ENCODE peak calls at places on chromosomes 2 and 18, in eight cellular contexts. One of them, this sample, is unnamed.

GRCh38 chr2:171432969-171433762 is 624 bp downstream of the METTL8 start:
- DNase-seq in IMR-90: peak
- DNase-seq in A673: peak
- DNase-seq in fibroblast of pulmonary artery: peak
- DNase-seq in AG04450: no peak
- DNase-seq in WERI-Rb-1: peak
- DNase-seq in coronary artery: no peak
- DNase-seq in Calu3: peak
- DNase-seq in this sample: no peak

GRCh38 chr2:28477087-28477486 is 18.8 kb upstream of the PLB1 start:
- DNase-seq in IMR-90: no peak
- DNase-seq in A673: no peak
- DNase-seq in fibroblast of pulmonary artery: no peak
- DNase-seq in AG04450: no peak
- DNase-seq in WERI-Rb-1: no peak
- DNase-seq in coronary artery: peak
- DNase-seq in Calu3: no peak
- DNase-seq in this sample: no peak

GRCh38 chr2:215136669-215137328 is 1.6 kb downstream of the ABCA12 start:
- DNase-seq in IMR-90: peak
- DNase-seq in A673: peak
- DNase-seq in fibroblast of pulmonary artery: peak
- DNase-seq in AG04450: no peak
- DNase-seq in WERI-Rb-1: peak
- DNase-seq in coronary artery: no peak
- DNase-seq in Calu3: no peak
- DNase-seq in this sample: no peak

GRCh38 chr2:112031473-112031872 is 23.6 kb upstream of the TMEM87B start:
- DNase-seq in IMR-90: no peak
- DNase-seq in A673: peak
- DNase-seq in fibroblast of pulmonary artery: peak
- DNase-seq in AG04450: no peak
- DNase-seq in WERI-Rb-1: peak
- DNase-seq in coronary artery: no peak
- DNase-seq in Calu3: no peak
- DNase-seq in this sample: no peak

GRCh38 chr18:58344080-58344670 is 284.7 kb downstream of the ALPK2 start:
- DNase-seq in IMR-90: no peak
- DNase-seq in A673: no peak
- DNase-seq in fibroblast of pulmonary artery: no peak
- DNase-seq in AG04450: no peak
- DNase-seq in WERI-Rb-1: no peak
- DNase-seq in coronary artery: no peak
- DNase-seq in Calu3: no peak
- DNase-seq in this sample: no peak

GRCh38 chr2:108612514-108613183 is 78.4 kb downstream of the LIMS1 start:
- DNase-seq in IMR-90: no peak
- DNase-seq in A673: no peak
- DNase-seq in fibroblast of pulmonary artery: no peak
- DNase-seq in AG04450: no peak
- DNase-seq in WERI-Rb-1: no peak
- DNase-seq in coronary artery: no peak
- DNase-seq in Calu3: no peak
- DNase-seq in this sample: no peak

GRCh38 chr2:72350852-72351251 is 203.2 kb upstream of the CYP26B1 start:
- DNase-seq in IMR-90: no peak
- DNase-seq in A673: no peak
- DNase-seq in fibroblast of pulmonary artery: no peak
- DNase-seq in AG04450: no peak
- DNase-seq in WERI-Rb-1: no peak
- DNase-seq in coronary artery: no peak
- DNase-seq in Calu3: no peak
- DNase-seq in this sample: no peak

GRCh38 chr2:226176298-226176984 is 623.2 kb downstream of the IRS1 start:
- DNase-seq in IMR-90: no peak
- DNase-seq in A673: no peak
- DNase-seq in fibroblast of pulmonary artery: no peak
- DNase-seq in AG04450: no peak
- DNase-seq in WERI-Rb-1: no peak
- DNase-seq in coronary artery: no peak
- DNase-seq in Calu3: no peak
- DNase-seq in this sample: no peak

GRCh38 chr2:151891566-151892194 is 63.5 kb upstream of the ARL5A start:
- DNase-seq in IMR-90: no peak
- DNase-seq in A673: no peak
- DNase-seq in fibroblast of pulmonary artery: no peak
- DNase-seq in AG04450: no peak
- DNase-seq in WERI-Rb-1: peak
- DNase-seq in coronary artery: no peak
- DNase-seq in Calu3: peak
- DNase-seq in this sample: no peak

GRCh38 chr2:181305151-181306123 is 151.7 kb upstream of the ITGA4 start:
- DNase-seq in IMR-90: peak
- DNase-seq in A673: no peak
- DNase-seq in fibroblast of pulmonary artery: peak
- DNase-seq in AG04450: no peak
- DNase-seq in WERI-Rb-1: no peak
- DNase-seq in coronary artery: no peak
- DNase-seq in Calu3: no peak
- DNase-seq in this sample: no peak

GRCh38 chr18:28984731-28985130 is 807.8 kb upstream of the CDH2 start:
- DNase-seq in IMR-90: peak
- DNase-seq in A673: peak
- DNase-seq in fibroblast of pulmonary artery: peak
- DNase-seq in AG04450: no peak
- DNase-seq in WERI-Rb-1: no peak
- DNase-seq in coronary artery: no peak
- DNase-seq in Calu3: no peak
- DNase-seq in this sample: no peak

GRCh38 chr18:35777042-35777441 is 195.4 kb upstream of the RMP24 start:
- DNase-seq in IMR-90: no peak
- DNase-seq in A673: no peak
- DNase-seq in fibroblast of pulmonary artery: no peak
- DNase-seq in AG04450: no peak
- DNase-seq in WERI-Rb-1: peak
- DNase-seq in coronary artery: no peak
- DNase-seq in Calu3: peak
- DNase-seq in this sample: no peak

GRCh38 chr2:240561325-240561971 is 1.3 kb downstream of the DUSP28 start:
- DNase-seq in IMR-90: peak
- DNase-seq in A673: no peak
- DNase-seq in fibroblast of pulmonary artery: peak
- DNase-seq in AG04450: no peak
- DNase-seq in WERI-Rb-1: no peak
- DNase-seq in coronary artery: no peak
- DNase-seq in Calu3: no peak
- DNase-seq in this sample: no peak

GRCh38 chr2:47172156-47172921 is 17.2 kb upstream of the STPG4 start:
- DNase-seq in IMR-90: no peak
- DNase-seq in A673: no peak
- DNase-seq in fibroblast of pulmonary artery: no peak
- DNase-seq in AG04450: no peak
- DNase-seq in WERI-Rb-1: no peak
- DNase-seq in coronary artery: no peak
- DNase-seq in Calu3: peak
- DNase-seq in this sample: no peak

GRCh38 chr2:33791625-33792024 is 192.5 kb upstream of the FAM98A start:
- DNase-seq in IMR-90: peak
- DNase-seq in A673: no peak
- DNase-seq in fibroblast of pulmonary artery: no peak
- DNase-seq in AG04450: peak
- DNase-seq in WERI-Rb-1: no peak
- DNase-seq in coronary artery: no peak
- DNase-seq in Calu3: no peak
- DNase-seq in this sample: peak

GRCh38 chr2:213151437-213152064 is at the start of gene IKZF2:
- DNase-seq in IMR-90: peak
- DNase-seq in A673: peak
- DNase-seq in fibroblast of pulmonary artery: peak
- DNase-seq in AG04450: peak
- DNase-seq in WERI-Rb-1: peak
- DNase-seq in coronary artery: peak
- DNase-seq in Calu3: peak
- DNase-seq in this sample: peak

GRCh38 chr2:147547425-147547824 is 297.4 kb upstream of the ACVR2A start:
- DNase-seq in IMR-90: no peak
- DNase-seq in A673: no peak
- DNase-seq in fibroblast of pulmonary artery: no peak
- DNase-seq in AG04450: no peak
- DNase-seq in WERI-Rb-1: no peak
- DNase-seq in coronary artery: no peak
- DNase-seq in Calu3: no peak
- DNase-seq in this sample: no peak

GRCh38 chr2:109256111-109256510 is 127.1 kb downstream of the SH3RF3 start:
- DNase-seq in IMR-90: no peak
- DNase-seq in A673: no peak
- DNase-seq in fibroblast of pulmonary artery: no peak
- DNase-seq in AG04450: no peak
- DNase-seq in WERI-Rb-1: no peak
- DNase-seq in coronary artery: no peak
- DNase-seq in Calu3: no peak
- DNase-seq in this sample: no peak

DNA sequence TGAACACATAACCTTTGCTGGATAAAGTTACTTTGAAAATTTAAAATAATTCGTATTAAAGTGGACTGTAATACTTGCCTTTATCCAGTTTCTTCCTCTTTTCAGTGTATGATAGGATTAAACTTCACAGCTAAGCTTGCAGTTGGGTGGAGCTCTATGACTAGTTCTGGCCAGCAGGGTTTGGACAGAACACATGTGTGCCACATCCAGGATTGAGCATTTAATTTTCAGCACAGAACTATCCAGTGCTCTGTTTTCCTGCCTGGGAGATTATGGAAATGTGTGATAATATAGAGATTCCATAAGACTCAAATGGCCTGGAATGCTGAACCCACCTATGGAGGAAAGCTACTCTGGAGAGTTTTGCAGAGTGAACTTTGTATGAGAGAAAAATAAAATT is 200.2 kb downstream of the OSR1 start:
- DNase-seq in IMR-90: peak
- DNase-seq in A673: no peak
- DNase-seq in fibroblast of pulmonary artery: no peak
- DNase-seq in AG04450: no peak
- DNase-seq in WERI-Rb-1: peak
- DNase-seq in coronary artery: no peak
- DNase-seq in Calu3: no peak
- DNase-seq in this sample: no peak
- TF ChIP-seq CTCF in IMR-90: peak
- TF ChIP-seq CTCF in A673: no peak
- TF ChIP-seq CTCF in fibroblast of pulmonary artery: no peak
- TF ChIP-seq CTCF in AG04450: no peak
- TF ChIP-seq CTCF in WERI-Rb-1: no peak
- TF ChIP-seq CTCF in coronary artery: no peak
- TF ChIP-seq CTCF in Calu3: no peak
- TF ChIP-seq CTCF in this sample: no peak

GRCh38 chr2:30361751-30362394 is 85.2 kb upstream of the LCLAT1 start:
- DNase-seq in IMR-90: no peak
- DNase-seq in A673: no peak
- DNase-seq in fibroblast of pulmonary artery: no peak
- DNase-seq in AG04450: no peak
- DNase-seq in WERI-Rb-1: no peak
- DNase-seq in coronary artery: peak
- DNase-seq in Calu3: no peak
- DNase-seq in this sample: no peak
- TF ChIP-seq CTCF in IMR-90: no peak
- TF ChIP-seq CTCF in A673: no peak
- TF ChIP-seq CTCF in fibroblast of pulmonary artery: no peak
- TF ChIP-seq CTCF in AG04450: no peak
- TF ChIP-seq CTCF in WERI-Rb-1: no peak
- TF ChIP-seq CTCF in coronary artery: no peak
- TF ChIP-seq CTCF in Calu3: no peak
- TF ChIP-seq CTCF in this sample: no peak

GRCh38 chr2:209868595-209868994 is 97.0 kb downstream of the UNC80 start:
- DNase-seq in IMR-90: no peak
- DNase-seq in A673: no peak
- DNase-seq in fibroblast of pulmonary artery: no peak
- DNase-seq in AG04450: no peak
- DNase-seq in WERI-Rb-1: no peak
- DNase-seq in coronary artery: no peak
- DNase-seq in Calu3: no peak
- DNase-seq in this sample: no peak

GRCh38 chr2:209864716-209865295 is 93.2 kb downstream of the UNC80 start:
- DNase-seq in IMR-90: no peak
- DNase-seq in A673: peak
- DNase-seq in fibroblast of pulmonary artery: no peak
- DNase-seq in AG04450: no peak
- DNase-seq in WERI-Rb-1: peak
- DNase-seq in coronary artery: no peak
- DNase-seq in Calu3: no peak
- DNase-seq in this sample: no peak

GRCh38 chr2:209875270-209875669 is 103.6 kb downstream of the UNC80 start:
- DNase-seq in IMR-90: no peak
- DNase-seq in A673: no peak
- DNase-seq in fibroblast of pulmonary artery: no peak
- DNase-seq in AG04450: no peak
- DNase-seq in WERI-Rb-1: no peak
- DNase-seq in coronary artery: no peak
- DNase-seq in Calu3: no peak
- DNase-seq in this sample: no peak

GRCh38 chr2:209872675-209873074 is 101.0 kb downstream of the UNC80 start:
- DNase-seq in IMR-90: no peak
- DNase-seq in A673: peak
- DNase-seq in fibroblast of pulmonary artery: peak
- DNase-seq in AG04450: no peak
- DNase-seq in WERI-Rb-1: no peak
- DNase-seq in coronary artery: no peak
- DNase-seq in Calu3: peak
- DNase-seq in this sample: no peak

GRCh38 chr2:209870067-209870466 is 98.4 kb downstream of the UNC80 start:
- DNase-seq in IMR-90: no peak
- DNase-seq in A673: no peak
- DNase-seq in fibroblast of pulmonary artery: no peak
- DNase-seq in AG04450: no peak
- DNase-seq in WERI-Rb-1: no peak
- DNase-seq in coronary artery: no peak
- DNase-seq in Calu3: no peak
- DNase-seq in this sample: no peak
- TF ChIP-seq CTCF in IMR-90: no peak
- TF ChIP-seq CTCF in A673: no peak
- TF ChIP-seq CTCF in fibroblast of pulmonary artery: no peak
- TF ChIP-seq CTCF in AG04450: no peak
- TF ChIP-seq CTCF in WERI-Rb-1: no peak
- TF ChIP-seq CTCF in coronary artery: no peak
- TF ChIP-seq CTCF in Calu3: no peak
- TF ChIP-seq CTCF in this sample: no peak

DNA sequence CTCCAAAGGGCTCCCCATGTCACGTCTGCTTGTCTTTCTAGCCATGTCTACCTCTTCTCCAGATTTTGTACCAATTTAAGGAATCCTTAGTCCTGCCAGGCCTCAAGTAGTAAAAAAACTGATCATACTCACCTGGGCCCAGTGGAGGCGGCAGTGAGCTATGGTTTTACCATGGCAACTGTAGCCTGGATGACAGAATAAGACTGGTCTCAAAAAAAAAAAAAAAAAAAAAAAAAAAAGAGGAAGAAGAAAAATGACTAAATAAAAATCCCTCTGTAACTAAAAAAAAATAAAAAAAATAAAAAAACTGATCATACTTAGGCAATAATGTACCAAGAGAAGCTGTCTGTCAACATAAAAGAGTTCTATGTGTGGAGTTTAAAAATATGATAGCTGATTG is 221.6 kb downstream of the NR4A2 start:
- DNase-seq in IMR-90: no peak
- DNase-seq in A673: peak
- DNase-seq in fibroblast of pulmonary artery: no peak
- DNase-seq in AG04450: no peak
- DNase-seq in WERI-Rb-1: peak
- DNase-seq in coronary artery: no peak
- DNase-seq in Calu3: peak
- DNase-seq in this sample: no peak
- TF ChIP-seq CTCF in IMR-90: no peak
- TF ChIP-seq CTCF in A673: peak
- TF ChIP-seq CTCF in fibroblast of pulmonary artery: no peak
- TF ChIP-seq CTCF in AG04450: no peak
- TF ChIP-seq CTCF in WERI-Rb-1: peak
- TF ChIP-seq CTCF in coronary artery: no peak
- TF ChIP-seq CTCF in Calu3: no peak
- TF ChIP-seq CTCF in this sample: no peak

This sample was measured in AG09319.